ENCODE peak calls at places on chromosome 20, in seven cellular contexts. F is hepatocyte, D is A549, S is GM23338, C is GM23248, G is K562, X is IMR-90. W is an unnamed sample.

GRCh38 chr20:33656783-33657703 is 5.1 kb upstream of the C20orf144 start:
- DNase-seq in F (no peak), D (no peak), S (no peak), C (no peak), G (no peak), X (no peak), W (no peak)

GRCh38 chr20:4112490-4113420 is 97.4 kb upstream of the RNF24 start:
- DNase-seq in F (no peak), D (no peak), S (no peak), C (peak), G (no peak), X (peak), W (no peak)

GRCh38 chr20:32301719-32302506 is 24.5 kb downstream of the KIF3B start:
- DNase-seq in F (no peak), D (no peak), S (no peak), C (no peak), G (no peak), X (no peak), W (no peak)

GRCh38 chr20:32463642-32464400 is 105.7 kb downstream of the ASXL1 start:
- DNase-seq in F (peak), D (no peak), S (peak), C (no peak), G (no peak), X (no peak), W (no peak)

GRCh38 chr20:16007164-16007563 is 566.1 kb downstream of the KIF16B start:
- DNase-seq in F (no peak), D (no peak), S (no peak), C (no peak), G (no peak), X (no peak), W (peak)

GRCh38 chr20:25050501-25051350 is 7.2 kb downstream of the ACSS1 start:
- DNase-seq in F (no peak), D (no peak), S (no peak), C (no peak), G (no peak), X (no peak), W (no peak)

GRCh38 chr20:12928755-12929401 is 79.9 kb upstream of the SPTLC3 start:
- DNase-seq in F (no peak), D (no peak), S (no peak), C (peak), G (no peak), X (peak), W (no peak)

GRCh38 chr20:40930561-40930960 is 98.1 kb upstream of the TOP1 start:
- DNase-seq in F (no peak), D (no peak), S (no peak), C (no peak), G (no peak), X (peak), W (no peak)

GRCh38 chr20:48759631-48760245 is 68.1 kb downstream of the PREX1 start:
- DNase-seq in F (no peak), D (no peak), S (no peak), C (no peak), G (no peak), X (no peak), W (no peak)

GRCh38 chr20:48763183-48764030 is 64.4 kb downstream of the PREX1 start:
- DNase-seq in F (no peak), D (no peak), S (peak), C (no peak), G (no peak), X (no peak), W (no peak)

GRCh38 chr20:48760403-48760889 is 67.4 kb downstream of the PREX1 start:
- DNase-seq in F (no peak), D (no peak), S (no peak), C (peak), G (no peak), X (peak), W (no peak)

GRCh38 chr20:48761914-48762313 is 65.9 kb downstream of the PREX1 start:
- DNase-seq in F (no peak), D (no peak), S (no peak), C (no peak), G (no peak), X (no peak), W (no peak)

DNA sequence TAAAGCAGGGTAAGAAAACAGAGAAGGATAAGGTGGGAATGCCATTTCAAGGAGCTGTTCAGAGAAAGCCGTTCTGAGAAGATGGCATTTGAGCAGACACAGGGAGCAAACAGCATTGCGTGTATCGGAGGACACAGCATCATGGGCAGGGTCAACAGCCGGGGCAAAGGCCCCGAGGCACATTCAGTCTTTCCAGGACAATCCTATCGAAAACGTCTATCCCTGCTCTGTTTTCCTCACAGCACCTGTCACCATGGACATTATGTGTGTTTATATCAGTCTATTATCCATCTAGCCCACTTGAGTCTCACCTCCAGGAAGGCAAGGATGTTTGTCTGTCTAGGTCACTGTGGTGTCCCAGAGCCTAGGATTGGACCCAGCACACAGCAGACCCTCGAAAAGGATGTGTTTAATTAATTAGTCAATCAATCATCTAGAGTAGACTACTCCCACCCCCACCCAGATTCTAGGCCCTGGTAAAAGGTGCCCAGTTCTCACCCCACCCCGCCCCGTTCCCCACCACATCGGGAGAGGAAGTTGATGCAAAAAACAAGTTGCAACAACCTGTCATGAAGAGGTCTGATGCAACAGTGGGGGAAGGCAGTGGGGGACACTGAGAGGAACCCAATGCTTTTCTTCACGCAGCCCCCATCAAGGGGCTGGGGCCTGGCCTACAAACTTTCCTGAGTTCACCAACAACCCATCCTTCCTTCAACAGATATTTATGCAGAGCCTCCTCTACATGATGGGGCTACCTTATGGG is 66.6 kb downstream of the PREX1 start:
- DNase-seq in F (no peak), D (no peak), S (no peak), C (no peak), G (no peak), X (no peak), W (no peak)
- H3K4me3 ChIP-seq in F (no peak), D (no peak), S (no peak), C (no peak), G (no peak), X (no peak), W (no peak)

GRCh38 chr20:63532449-63532971 is 4.7 kb downstream of the PTK6 start:
- DNase-seq in F (no peak), D (no peak), S (no peak), C (no peak), G (no peak), X (no peak), W (no peak)
- H3K4me2 ChIP-seq in F (no peak), D (no peak), S (no peak), C (no peak), G (no peak), X (no peak), W (no peak)

GRCh38 chr20:310645-311044 is 13.3 kb downstream of the ZCCHC3 start:
- DNase-seq in F (no peak), D (no peak), S (no peak), C (no peak), G (no peak), X (no peak), W (peak)
- H3K4me3 ChIP-seq in F (no peak), D (no peak), S (peak), C (peak), G (no peak), X (no peak), W (no peak)

DNA sequence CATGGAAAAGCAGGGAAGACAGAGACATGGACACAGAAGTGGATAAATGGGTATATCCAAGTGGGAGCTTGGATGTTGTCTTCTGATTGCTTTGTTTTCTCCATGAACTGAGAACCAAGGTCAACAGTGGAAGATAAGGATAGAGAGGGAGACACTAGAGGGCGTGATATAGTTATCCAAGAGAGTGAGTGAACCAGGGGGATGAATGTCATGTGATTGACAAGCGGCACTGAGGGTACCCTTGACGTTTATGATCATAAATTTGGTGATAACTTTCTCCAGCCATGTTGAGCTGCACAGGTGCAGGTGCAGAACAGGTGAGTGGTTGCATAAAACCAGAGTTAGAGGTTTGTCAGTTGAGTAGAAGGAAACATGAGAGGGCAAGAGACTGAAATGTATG is 20.7 kb downstream of the EBF4 start:
- DNase-seq in F (no peak), D (no peak), S (peak), C (no peak), G (peak), X (no peak), W (peak)
- H3K4me2 ChIP-seq in F (no peak), D (no peak), S (no peak), C (no peak), G (no peak), X (no peak), W (peak)

GRCh38 chr20:59300341-59301081 is at the start of gene EDN3:
- DNase-seq in F (peak), D (no peak), S (peak), C (peak), G (no peak), X (no peak), W (no peak)
- H3K4me3 ChIP-seq in F (peak), D (peak), S (peak), C (no peak), G (no peak), X (no peak), W (no peak)

GRCh38 chr20:62476074-62476838 is 461 bp upstream of the GATA5 start:
- DNase-seq in F (no peak), D (no peak), S (peak), C (peak), G (peak), X (no peak), W (no peak)

GRCh38 chr20:62473717-62474584 is 1.8 kb downstream of the GATA5 start:
- DNase-seq in F (no peak), D (no peak), S (peak), C (no peak), G (no peak), X (no peak), W (no peak)

GRCh38 chr20:62474585-62475026 is 1.2 kb downstream of the GATA5 start:
- DNase-seq in F (no peak), D (no peak), S (no peak), C (no peak), G (no peak), X (no peak), W (no peak)

GRCh38 chr20:62475819-62476073 is at the start of gene GATA5:
- DNase-seq in F (peak), D (no peak), S (no peak), C (no peak), G (no peak), X (no peak), W (no peak)

DNA sequence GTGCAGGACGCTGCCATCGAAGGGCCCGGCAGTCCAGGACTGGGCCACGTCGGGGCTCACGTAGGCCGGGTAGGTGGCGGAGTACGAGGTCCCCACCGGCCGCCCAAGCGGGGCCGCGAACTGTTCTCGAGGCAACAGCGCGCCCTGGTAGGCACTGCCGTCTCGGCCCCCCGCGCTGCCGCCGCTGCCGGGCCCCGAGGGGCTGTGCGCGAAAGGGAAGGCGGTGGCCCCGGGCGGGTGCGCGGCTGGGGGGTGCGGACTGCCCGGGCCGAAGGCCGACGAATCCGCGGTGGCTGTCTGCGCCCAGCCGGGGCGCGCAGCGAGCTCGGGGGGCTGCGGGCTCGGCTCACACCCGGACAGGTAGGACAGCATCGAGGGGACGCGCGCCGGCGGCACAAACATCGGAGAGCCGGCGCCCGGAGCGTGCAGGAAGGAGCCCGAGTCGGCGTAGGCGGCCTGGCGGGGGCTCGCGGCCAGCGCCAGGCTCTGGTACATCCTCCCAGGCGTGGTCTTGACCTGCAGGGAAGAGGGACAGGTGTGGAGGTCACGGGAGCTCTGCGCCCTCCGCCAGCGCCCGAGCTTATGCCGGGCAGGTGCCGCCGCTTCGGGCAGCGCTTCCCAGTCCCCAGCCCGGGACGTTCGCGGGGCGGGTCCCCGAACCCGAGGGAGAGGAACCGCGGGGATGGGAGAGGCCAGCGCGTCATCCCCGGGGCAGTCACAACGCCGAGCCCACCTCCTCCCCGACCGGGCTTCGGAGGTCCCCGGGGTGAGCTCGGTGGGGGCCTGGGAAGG is 572 bp downstream of the GATA5 start:
- DNase-seq in F (no peak), D (no peak), S (peak), C (no peak), G (no peak), X (no peak), W (no peak)
- H3K4me2 ChIP-seq in F (peak), D (peak), S (peak), C (no peak), G (no peak), X (no peak), W (no peak)

GRCh38 chr20:61251529-61252393 is at the start of gene CDH4:
- DNase-seq in F (peak), D (peak), S (peak), C (peak), G (no peak), X (no peak), W (no peak)
- H3K4me3 ChIP-seq in F (peak), D (peak), S (peak), C (peak), G (no peak), X (peak), W (no peak)

W was measured in Karpas-422.